ENCODE peak calls at places on chromosomes 16 and 17, in six cellular contexts. A is uterus, S is stomach, I is fibroblast of mammary gland, D is AG04449, P is small intestine. H is an unnamed sample.

GRCh38 chr17:74410001-74410443 is 21.9 kb upstream of the GPRC5C start:
- DNase-seq in A (no peak), D (no peak), P (no peak), I (no peak), S (no peak), H (no peak)

GRCh38 chr16:12111819-12112218 is 135.3 kb downstream of the SNX29 start:
- DNase-seq in D (no peak), I (no peak), S (no peak), P (no peak), A (no peak), H (peak)

GRCh38 chr16:25063102-25063501 is 47.9 kb upstream of the ARHGAP17 start:
- DNase-seq in S (no peak), I (no peak), A (no peak), D (no peak), P (no peak), H (no peak)

GRCh38 chr17:10316986-10317834 is 55.6 kb downstream of the MYH13 start:
- DNase-seq in P (peak), A (peak), D (no peak), S (peak), I (peak), H (peak)

GRCh38 chr16:74230126-74230525 is 66.5 kb upstream of the PSMD7 start:
- DNase-seq in P (no peak), I (no peak), S (no peak), A (no peak), D (no peak), H (no peak)

GRCh38 chr17:8892338-8892690 is 24.8 kb upstream of the PIK3R6 start:
- DNase-seq in P (no peak), S (no peak), A (no peak), D (no peak), I (peak), H (no peak)

GRCh38 chr17:42189651-42189965 is 4.4 kb upstream of the HCRT start:
- DNase-seq in D (no peak), I (no peak), A (no peak), P (no peak), S (no peak), H (no peak)

GRCh38 chr17:70321388-70321787 is 152.1 kb downstream of the KCNJ2 start:
- DNase-seq in P (no peak), A (no peak), D (no peak), S (no peak), I (no peak), H (no peak)

GRCh38 chr16:13939821-13940220 is 19.9 kb downstream of the ERCC4 start:
- DNase-seq in S (no peak), A (no peak), I (peak), P (no peak), D (no peak), H (no peak)

GRCh38 chr17:322006-322780 is 30.4 kb downstream of the RPH3AL start:
- DNase-seq in P (no peak), I (no peak), D (no peak), A (no peak), S (no peak), H (peak)

GRCh38 chr17:38351412-38352222 is at the start of gene SOCS7:
- DNase-seq in D (peak), I (peak), P (peak), A (peak), S (peak), H (peak)

GRCh38 chr17:29573558-29573870 is 5.0 kb downstream of the TP53I13 start:
- DNase-seq in D (no peak), A (no peak), S (no peak), P (no peak), I (no peak), H (peak)

DNA sequence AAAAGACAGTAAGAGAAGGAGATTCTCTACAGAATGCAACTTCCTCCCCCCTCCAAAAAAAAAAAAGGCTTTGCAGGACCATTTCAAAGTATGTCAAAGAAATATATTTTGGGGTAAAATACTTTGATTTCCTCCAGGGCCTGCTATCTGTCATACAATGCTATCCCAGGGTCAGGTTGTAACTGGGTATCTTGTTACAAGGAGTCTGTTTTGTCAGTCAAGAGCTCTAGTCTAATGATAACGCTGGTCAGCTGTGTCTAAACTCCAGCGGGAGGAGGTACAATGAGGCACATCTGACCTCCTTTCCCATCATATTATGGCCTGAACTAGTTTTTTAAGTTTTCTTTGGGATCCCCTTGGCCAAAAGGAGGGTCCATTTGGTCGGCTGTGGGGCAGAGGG is 408.4 kb upstream of the CDH5 start:
- DNase-seq in I (no peak), P (no peak), S (no peak), D (no peak), A (no peak), H (no peak)
- H3K4me3 ChIP-seq in I (no peak), P (no peak), S (no peak), D (no peak), A (no peak), H (no peak)

DNA sequence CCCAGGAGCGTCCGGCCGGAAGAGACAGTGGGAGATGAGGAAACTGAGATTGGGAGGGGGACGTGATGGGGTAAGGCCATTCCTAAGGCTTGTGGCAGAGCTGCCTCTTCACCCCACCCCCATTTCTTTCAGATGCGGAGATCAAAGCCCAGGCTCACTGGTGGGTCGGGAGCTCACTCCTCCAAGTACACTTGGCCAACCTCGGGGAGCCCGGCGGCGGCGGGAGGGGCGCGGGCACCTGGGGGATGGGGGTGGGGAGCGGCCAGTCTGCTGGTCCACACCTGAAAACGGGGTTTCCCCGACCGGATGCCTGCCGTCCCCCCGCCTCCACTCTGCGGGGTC is 17.7 kb upstream of the CBX8 start:
- DNase-seq in D (no peak), I (no peak), A (no peak), S (no peak), P (no peak), H (no peak)
- H3K4me3 ChIP-seq in D (no peak), I (no peak), A (no peak), S (peak), P (no peak), H (no peak)

GRCh38 chr17:66401364-66401763 is 99.0 kb downstream of the PRKCA start:
- DNase-seq in D (no peak), S (no peak), P (no peak), I (no peak), A (no peak), H (no peak)

GRCh38 chr17:66406701-66407644 is 104.6 kb downstream of the PRKCA start:
- DNase-seq in I (no peak), P (no peak), D (no peak), S (no peak), A (no peak), H (no peak)

GRCh38 chr17:66403846-66404597 is 101.6 kb downstream of the PRKCA start:
- DNase-seq in I (no peak), S (no peak), P (no peak), D (no peak), A (no peak), H (no peak)

GRCh38 chr17:66407864-66408263 is 105.5 kb downstream of the PRKCA start:
- DNase-seq in D (no peak), I (no peak), A (no peak), S (no peak), P (no peak), H (no peak)

DNA sequence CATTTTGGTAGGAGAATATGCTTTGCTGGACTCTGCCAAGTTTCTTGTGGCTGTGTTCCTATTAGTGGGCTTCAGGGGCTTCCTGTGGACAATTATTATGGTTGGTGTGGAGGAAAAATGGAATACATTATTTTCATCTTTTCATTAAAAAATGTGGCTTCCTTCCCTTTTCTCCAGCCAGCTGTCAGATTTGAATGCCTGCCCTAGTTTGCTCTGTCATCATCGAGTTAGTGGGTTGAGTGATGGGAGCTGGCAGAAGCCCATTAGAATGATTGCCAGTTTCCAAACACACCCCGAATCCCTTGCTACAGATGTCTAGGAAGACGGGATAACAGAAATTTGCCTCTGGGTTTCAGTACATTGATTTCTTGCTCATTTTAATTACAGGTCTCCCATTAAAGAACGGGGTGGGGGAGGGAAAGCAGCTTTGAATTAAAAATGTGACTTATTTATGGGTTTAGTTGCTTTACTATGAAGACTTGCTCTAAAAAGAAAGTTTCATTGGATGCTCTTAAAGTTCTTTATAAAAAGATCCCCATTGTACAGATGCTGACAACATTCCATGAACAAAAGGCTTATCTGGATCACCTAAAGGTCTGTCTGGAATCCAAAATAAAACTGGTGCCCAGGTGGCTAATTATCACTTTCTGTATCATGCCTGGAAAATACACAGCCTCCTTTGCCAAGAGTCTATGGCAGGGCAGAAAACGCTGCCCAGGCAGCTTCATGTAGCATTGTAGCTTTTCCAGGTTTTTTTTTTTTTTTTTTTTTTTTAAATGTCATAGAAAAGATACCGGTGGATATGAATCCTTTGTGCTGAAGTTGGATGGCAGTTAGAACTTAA is 103.6 kb downstream of the PRKCA start:
- DNase-seq in I (peak), P (no peak), S (no peak), A (no peak), D (no peak), H (no peak)
- H3K4me3 ChIP-seq in I (no peak), P (no peak), S (no peak), A (no peak), D (no peak), H (no peak)

GRCh38 chr17:50865868-50866260 is 290 bp downstream of the TOB1 start:
- DNase-seq in I (no peak), A (no peak), D (no peak), S (no peak), P (no peak), H (no peak)

GRCh38 chr17:50867856-50868438 is 1.8 kb upstream of the TOB1 start:
- DNase-seq in D (no peak), I (no peak), S (no peak), A (no peak), P (no peak), H (no peak)

GRCh38 chr17:50866950-50867855 is 1.0 kb upstream of the TOB1 start:
- DNase-seq in S (peak), I (peak), D (peak), A (peak), P (peak), H (peak)

GRCh38 chr17:50866261-50866949 is at the start of gene TOB1:
- DNase-seq in P (peak), I (peak), D (peak), S (peak), A (peak), H (peak)

DNA sequence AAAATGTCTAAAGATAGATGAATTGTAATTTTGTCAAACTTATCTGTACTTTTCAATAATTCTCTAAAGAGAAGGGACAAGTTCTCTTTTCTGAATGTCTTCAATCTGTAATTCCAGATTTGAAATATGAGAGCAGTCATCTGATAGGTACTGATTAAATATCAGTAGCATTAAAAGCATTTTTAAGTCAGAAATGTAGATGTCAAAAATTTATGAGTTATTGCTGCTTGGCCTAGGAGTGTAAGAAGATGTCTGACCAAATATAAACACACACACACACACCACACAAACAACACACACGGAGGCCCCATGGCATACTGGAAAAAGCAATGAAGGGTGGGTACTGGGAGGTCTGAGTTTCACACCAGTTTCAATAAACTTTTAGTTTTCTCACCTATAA is 2.4 kb upstream of the TOB1 start:
- DNase-seq in A (no peak), S (no peak), D (no peak), I (no peak), P (no peak), H (no peak)
- H3K4me3 ChIP-seq in A (no peak), S (peak), D (no peak), I (no peak), P (no peak), H (no peak)

GRCh38 chr17:77449908-77450741 is 309.4 kb downstream of the SEC14L1 start:
- DNase-seq in I (peak), D (no peak), A (peak), P (peak), S (peak), H (peak)

GRCh38 chr17:77450742-77451270 is 310.0 kb downstream of the SEC14L1 start:
- DNase-seq in A (no peak), I (no peak), S (no peak), D (no peak), P (no peak), H (no peak)

GRCh38 chr17:77451271-77451893 is 310.6 kb downstream of the SEC14L1 start:
- DNase-seq in P (peak), D (no peak), A (peak), I (peak), S (peak), H (peak)

GRCh38 chr17:77446959-77447634 is 306.3 kb downstream of the SEC14L1 start:
- DNase-seq in D (no peak), I (peak), A (peak), P (no peak), S (no peak), H (no peak)

GRCh38 chr17:77449373-77449907 is 308.7 kb downstream of the SEC14L1 start:
- DNase-seq in D (no peak), I (no peak), P (no peak), S (no peak), A (no peak), H (no peak)
- H3K4me3 ChIP-seq in D (no peak), I (no peak), P (no peak), S (no peak), A (no peak), H (no peak)